ENCODE peak calls at places on chromosomes 12 and 14, in four cellular contexts. I is GM12878, D is K562, V is HepG2. E is an unnamed sample.

GRCh38 chr12:124730455-124730932 is 133.2 kb downstream of the SCARB1 start:
- DNase-seq in V (peak; percentile 91), I (no peak), D (no peak), E (no peak)

GRCh38 chr12:76220980-76221379 is 127.2 kb downstream of the BBS10 start:
- DNase-seq in V (no peak), D (no peak), I (no peak), E (no peak)

GRCh38 chr12:51521554-51522276 is 69.3 kb upstream of the SCN8A start:
- DNase-seq in V (no peak), I (no peak), D (no peak), E (no peak)

GRCh38 chr12:26767116-26767515 is 65.9 kb downstream of the ITPR2 start:
- DNase-seq in I (no peak), V (peak; percentile 67), D (no peak), E (no peak)

GRCh38 chr12:130074661-130075406 is 87.4 kb upstream of the FZD10 start:
- DNase-seq in D (no peak), I (no peak), V (no peak), E (no peak)

GRCh38 chr12:94553130-94553519 is 93.5 kb upstream of the CEP83 start:
- DNase-seq in D (no peak), V (no peak), I (no peak), E (no peak)

GRCh38 chr12:67193705-67194104 is 75.5 kb upstream of the CAND1 start:
- DNase-seq in V (peak; percentile 8), I (no peak), D (peak; percentile 13), E (peak; percentile 37)

GRCh38 chr14:28121512-28122297 is 644.9 kb upstream of the FOXG1 start:
- DNase-seq in D (no peak), V (no peak), I (no peak), E (no peak)

GRCh38 chr14:102415671-102416070 is 52.9 kb downstream of the TECPR2 start:
- DNase-seq in V (no peak), D (no peak), I (no peak), E (no peak)

GRCh38 chr12:132230381-132230780 is 86.1 kb downstream of the NOC4L start:
- DNase-seq in D (no peak), V (no peak), I (no peak), E (no peak)

GRCh38 chr12:19850341-19851065 is 411.2 kb downstream of the AEBP2 start:
- DNase-seq in D (no peak), I (no peak), V (no peak), E (no peak)

GRCh38 chr14:73753887-73754880 is 40.0 kb upstream of the PNMA1 start:
- DNase-seq in I (peak; percentile 61), D (no peak), V (no peak), E (no peak)

GRCh38 chr12:83664650-83665049 is 977.9 kb downstream of the TMTC2 start:
- DNase-seq in D (no peak), V (no peak), I (no peak), E (peak; percentile 25)

GRCh38 chr14:47674546-47675238 is 713 bp downstream of the MDGA2 start:
- DNase-seq in V (no peak), D (no peak), I (no peak), E (peak; percentile 35)

GRCh38 chr12:63066782-63067181 is 84.2 kb downstream of the AVPR1A start:
- DNase-seq in V (no peak), D (no peak), I (no peak), E (no peak)

GRCh38 chr14:32986791-32987545 is 48.3 kb downstream of the NPAS3 start:
- DNase-seq in I (no peak), D (no peak), V (no peak), E (no peak)

GRCh38 chr12:108858399-108859074 is 1.2 kb upstream of the SSH1 start:
- DNase-seq in D (no peak), I (no peak), V (no peak), E (no peak)

GRCh38 chr14:77011226-77011762 is 17.2 kb downstream of the IRF2BPL start:
- DNase-seq in V (no peak), I (no peak), D (no peak), E (no peak)

GRCh38 chr12:70507442-70507841 is 129.8 kb downstream of the PTPRB start:
- DNase-seq in V (no peak), I (no peak), D (no peak), E (no peak)

GRCh38 chr12:123165537-123165936 is 14.6 kb upstream of the PITPNM2 start:
- DNase-seq in D (no peak), I (no peak), V (no peak), E (no peak)

GRCh38 chr12:123164222-123164621 is 13.3 kb upstream of the PITPNM2 start:
- DNase-seq in D (no peak), V (no peak), I (no peak), E (no peak)

GRCh38 chr12:123160801-123161487 is 10.1 kb upstream of the PITPNM2 start:
- DNase-seq in D (no peak), V (no peak), I (no peak), E (no peak)

GRCh38 chr12:123164710-123165261 is 13.9 kb upstream of the PITPNM2 start:
- DNase-seq in V (no peak), D (no peak), I (no peak), E (no peak)

DNA sequence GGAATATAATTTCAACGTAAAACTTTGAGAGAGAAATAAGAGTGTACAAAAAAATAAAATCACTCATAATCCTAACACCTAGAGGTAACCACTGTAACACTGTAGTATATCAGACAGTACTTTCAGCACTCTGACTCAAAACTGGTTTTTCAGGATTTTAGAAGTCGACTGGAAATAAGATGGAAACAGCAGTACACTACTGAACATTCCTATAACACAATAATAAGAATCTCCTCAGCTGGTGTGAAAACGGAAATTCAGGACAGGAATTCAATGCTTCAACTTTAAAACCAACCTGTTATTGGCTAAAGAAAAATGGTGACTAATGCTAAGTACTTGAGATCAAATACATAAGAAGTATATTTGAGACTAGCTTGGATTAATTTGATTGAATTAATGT is 12.3 kb upstream of the PITPNM2 start:
- DNase-seq in V (no peak), I (no peak), D (no peak), E (no peak)
- TF ChIP-seq SP1 in V (no peak), I (no peak), D (no peak), E (no peak)

GRCh38 chr12:81297606-81298005 is 219.7 kb downstream of the ACSS3 start:
- DNase-seq in V (no peak), D (no peak), I (no peak), E (no peak)

GRCh38 chr12:81295286-81295685 is 217.4 kb downstream of the ACSS3 start:
- DNase-seq in I (no peak), V (no peak), D (no peak), E (no peak)

GRCh38 chr12:81300454-81300853 is 222.6 kb downstream of the ACSS3 start:
- DNase-seq in V (no peak), D (no peak), I (no peak), E (no peak)

GRCh38 chr12:81294325-81295190 is 216.7 kb downstream of the ACSS3 start:
- DNase-seq in I (no peak), V (no peak), D (no peak), E (no peak)

DNA sequence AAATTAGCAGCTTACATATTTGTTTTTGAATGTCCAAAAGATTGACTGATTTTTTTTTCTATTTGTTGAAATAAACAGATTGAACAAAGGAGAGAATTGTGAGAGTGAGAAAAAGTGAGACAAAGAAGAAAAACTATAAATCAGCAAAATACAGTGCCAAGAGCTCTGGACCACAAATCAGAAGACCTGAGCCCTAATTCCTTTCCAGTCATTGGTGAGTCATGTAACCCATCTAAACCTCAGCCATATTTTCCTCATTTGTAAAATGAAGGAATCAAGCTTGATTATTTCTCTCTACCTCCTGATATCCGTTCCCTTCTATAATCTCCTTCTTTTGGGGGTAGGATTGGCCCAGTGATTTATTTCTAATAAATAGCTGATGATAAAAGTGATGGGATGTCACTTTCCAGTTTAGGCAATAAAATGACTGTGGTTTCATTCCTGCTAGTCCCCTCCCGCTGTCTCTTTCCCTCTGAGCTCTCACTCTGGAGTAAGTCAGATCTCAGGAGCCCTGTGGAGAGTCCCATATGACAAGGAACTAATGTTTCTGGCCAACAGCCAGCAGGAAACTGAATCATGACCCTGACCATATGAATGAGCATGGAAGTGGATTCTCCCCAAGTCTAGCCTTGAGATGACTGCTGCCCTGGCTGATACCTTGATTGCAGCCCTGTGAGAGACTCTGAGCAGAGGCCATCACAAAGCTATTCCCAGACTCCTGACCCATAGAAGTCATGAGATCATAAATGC is 218.9 kb downstream of the ACSS3 start:
- DNase-seq in I (no peak), V (no peak), D (no peak), E (no peak)
- TF ChIP-seq FOXK2 in I (no peak), V (no peak), D (no peak), E (no peak)

GRCh38 chr14:63573579-63573978 is 30.4 kb upstream of the PPP2R5E start:
- DNase-seq in I (no peak), D (no peak), V (no peak), E (no peak)
- TF ChIP-seq SP1 in I (no peak), D (no peak), V (no peak), E (no peak)

DNA sequence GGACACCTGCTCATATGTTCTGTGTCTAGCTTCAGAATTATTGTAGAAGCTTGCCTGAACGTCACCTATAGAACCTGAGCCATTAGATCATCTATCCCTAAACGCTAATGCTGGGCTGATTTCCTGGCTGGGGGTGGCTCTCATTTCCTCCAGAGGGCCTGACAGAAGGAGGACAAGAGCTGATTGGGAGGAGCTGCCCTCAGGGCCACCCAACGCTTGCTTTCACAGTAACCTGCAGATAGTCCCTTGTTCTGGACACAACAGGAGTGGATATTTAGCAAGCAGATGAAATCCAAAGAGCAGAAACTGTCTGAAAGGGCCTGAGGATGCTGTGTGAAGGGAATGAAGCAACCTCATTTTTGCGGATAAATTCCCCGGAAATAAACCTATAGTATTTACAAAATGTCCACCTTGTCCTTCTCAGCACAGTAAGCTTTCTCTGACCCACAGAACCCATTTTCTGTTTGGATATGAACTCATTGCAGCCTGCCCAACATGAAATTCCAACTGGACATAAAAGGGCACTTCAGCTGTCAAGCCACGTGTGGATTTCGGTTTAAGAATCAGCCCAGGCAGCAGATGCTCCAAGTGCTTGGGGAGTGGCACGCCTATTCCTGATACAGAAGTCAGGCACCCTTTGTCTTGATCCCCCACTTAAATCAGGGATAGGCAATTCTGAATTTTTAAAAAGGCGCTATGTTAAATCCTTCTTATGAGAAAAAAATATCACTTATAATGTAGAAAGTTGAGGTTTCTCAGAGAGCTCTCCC is 32.8 kb upstream of the TUBA1C start:
- DNase-seq in I (no peak), V (no peak), D (no peak), E (no peak)
- TF ChIP-seq FOXK2 in I (no peak), V (no peak), D (no peak), E (no peak)

GRCh38 chr14:65203574-65203973 is 101.3 kb upstream of the MAX start:
- DNase-seq in V (no peak), I (no peak), D (no peak), E (no peak)
- TF ChIP-seq SP1 in V (no peak), I (no peak), D (no peak), E (no peak)

GRCh38 chr14:88352299-88353097 is 29.4 kb upstream of the KCNK10 start:
- DNase-seq in V (no peak), D (no peak), I (no peak), E (no peak)
- TF ChIP-seq FOXK2 in V (no peak), D (no peak), I (no peak), E (no peak)

DNA sequence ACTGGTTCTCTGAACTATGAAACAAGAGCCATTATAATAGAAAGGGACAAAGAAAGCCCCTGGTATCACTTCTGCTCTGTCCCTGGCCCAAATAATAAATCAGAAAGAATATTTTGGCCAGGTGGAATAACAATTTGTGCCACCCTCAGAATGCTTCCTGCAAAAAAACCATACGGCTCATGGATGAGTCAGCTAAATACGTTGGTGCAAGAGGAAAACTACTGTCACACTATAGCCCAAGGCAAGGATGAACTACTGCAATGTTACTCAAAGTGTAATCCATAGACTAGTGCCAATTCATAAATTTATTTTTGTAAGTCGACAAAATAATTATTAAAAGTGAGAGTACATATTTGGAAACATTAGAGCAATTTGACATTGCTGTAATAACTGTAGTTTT is 68.2 kb downstream of the ANKS1B start:
- DNase-seq in I (no peak), D (no peak), V (no peak), E (no peak)
- TF ChIP-seq SP1 in I (no peak), D (no peak), V (no peak), E (no peak)